ENCODE peak calls at places on chromosome 5, in eight cellular contexts. M is GM13976, Q is fibroblast of the aortic adventitia, F is heart left ventricle, L is brain microvascular endothelial cell, X is astrocyte of the spinal cord, I is HFFc6, K is HepG2. Z is an unnamed sample.

GRCh38 chr5:110769282-110769681 is 30.5 kb downstream of the SLC25A46 start:
- DNase-seq in M (no peak), Q (peak; percentile 89), F (no peak), L (peak; percentile 44), X (no peak), I (peak; percentile 21), K (no peak), Z (no peak)

GRCh38 chr5:147809830-147810666 is 21.4 kb downstream of the SPINK1 start:
- DNase-seq in M (no peak), Q (peak; percentile 2), F (no peak), L (no peak), X (peak; percentile 31), I (no peak), K (no peak), Z (no peak)

GRCh38 chr5:151020304-151021031 is at the start of gene GPX3:
- DNase-seq in M (peak; percentile 77), Q (no peak), F (peak; percentile 95), L (no peak), X (peak; percentile 42), I (no peak), K (peak; percentile 92), Z (peak; percentile 71)

GRCh38 chr5:149448831-149449714 is 70.0 kb upstream of the IL17B start:
- DNase-seq in M (no peak), Q (peak; percentile 57), F (no peak), L (no peak), X (no peak), I (no peak), K (no peak), Z (no peak)

GRCh38 chr5:126858441-126858840 is 81.5 kb downstream of the LMNB1 start:
- DNase-seq in M (no peak), Q (no peak), F (no peak), L (no peak), X (no peak), I (no peak), K (no peak), Z (no peak)

GRCh38 chr5:32541241-32541640 is 44.1 kb upstream of the SUB1 start:
- DNase-seq in M (no peak), Q (peak; percentile 64), F (no peak), L (peak; percentile 72), X (no peak), I (peak; percentile 40), K (peak; percentile 55), Z (no peak)

GRCh38 chr5:443239-444151 is 519 bp downstream of the EXOC3 start:
- DNase-seq in M (peak; percentile 62), Q (no peak), F (no peak), L (no peak), X (no peak), I (no peak), K (no peak), Z (peak; percentile 70)

GRCh38 chr5:159792180-159792579 is 124.1 kb upstream of the ADRA1B start:
- DNase-seq in M (no peak), Q (no peak), F (no peak), L (no peak), X (no peak), I (no peak), K (no peak), Z (no peak)

GRCh38 chr5:115460476-115460875 is 84.1 kb downstream of the FEM1C start:
- DNase-seq in M (peak; percentile 35), Q (peak; percentile 86), F (peak; percentile 78), L (peak; percentile 70), X (peak; percentile 72), I (peak; percentile 96), K (no peak), Z (peak; percentile 29)

GRCh38 chr5:53944981-53945380 is 365.4 kb downstream of the ARL15 start:
- DNase-seq in M (no peak), Q (no peak), F (no peak), L (peak; percentile 36), X (no peak), I (no peak), K (peak; percentile 42), Z (no peak)

GRCh38 chr5:135930029-135930948 is 24.5 kb downstream of the LECT2 start:
- DNase-seq in M (peak; percentile 17), Q (no peak), F (no peak), L (no peak), X (no peak), I (no peak), K (peak; percentile 68), Z (peak; percentile 9)

GRCh38 chr5:159469496-159470370 is 139.4 kb upstream of the IL12B start:
- DNase-seq in M (no peak), Q (no peak), F (no peak), L (no peak), X (no peak), I (no peak), K (no peak), Z (no peak)

GRCh38 chr5:56737002-56737621 is 78.2 kb upstream of the MAP3K1 start:
- DNase-seq in M (no peak), Q (no peak), F (no peak), L (peak; percentile 5), X (peak; percentile 12), I (peak; percentile 25), K (no peak), Z (no peak)

GRCh38 chr5:6581559-6582426 is 51.1 kb downstream of the NSUN2 start:
- DNase-seq in M (no peak), Q (peak; percentile 61), F (no peak), L (no peak), X (no peak), I (no peak), K (no peak), Z (no peak)

GRCh38 chr5:6582507-6583048 is 50.3 kb downstream of the NSUN2 start:
- DNase-seq in M (no peak), Q (no peak), F (no peak), L (no peak), X (no peak), I (no peak), K (no peak), Z (no peak)

GRCh38 chr5:6584101-6584645 is 48.7 kb downstream of the NSUN2 start:
- DNase-seq in M (no peak), Q (no peak), F (no peak), L (no peak), X (no peak), I (no peak), K (no peak), Z (no peak)

GRCh38 chr5:6584727-6585126 is 48.1 kb downstream of the NSUN2 start:
- DNase-seq in M (no peak), Q (no peak), F (no peak), L (no peak), X (no peak), I (no peak), K (no peak), Z (no peak)

DNA sequence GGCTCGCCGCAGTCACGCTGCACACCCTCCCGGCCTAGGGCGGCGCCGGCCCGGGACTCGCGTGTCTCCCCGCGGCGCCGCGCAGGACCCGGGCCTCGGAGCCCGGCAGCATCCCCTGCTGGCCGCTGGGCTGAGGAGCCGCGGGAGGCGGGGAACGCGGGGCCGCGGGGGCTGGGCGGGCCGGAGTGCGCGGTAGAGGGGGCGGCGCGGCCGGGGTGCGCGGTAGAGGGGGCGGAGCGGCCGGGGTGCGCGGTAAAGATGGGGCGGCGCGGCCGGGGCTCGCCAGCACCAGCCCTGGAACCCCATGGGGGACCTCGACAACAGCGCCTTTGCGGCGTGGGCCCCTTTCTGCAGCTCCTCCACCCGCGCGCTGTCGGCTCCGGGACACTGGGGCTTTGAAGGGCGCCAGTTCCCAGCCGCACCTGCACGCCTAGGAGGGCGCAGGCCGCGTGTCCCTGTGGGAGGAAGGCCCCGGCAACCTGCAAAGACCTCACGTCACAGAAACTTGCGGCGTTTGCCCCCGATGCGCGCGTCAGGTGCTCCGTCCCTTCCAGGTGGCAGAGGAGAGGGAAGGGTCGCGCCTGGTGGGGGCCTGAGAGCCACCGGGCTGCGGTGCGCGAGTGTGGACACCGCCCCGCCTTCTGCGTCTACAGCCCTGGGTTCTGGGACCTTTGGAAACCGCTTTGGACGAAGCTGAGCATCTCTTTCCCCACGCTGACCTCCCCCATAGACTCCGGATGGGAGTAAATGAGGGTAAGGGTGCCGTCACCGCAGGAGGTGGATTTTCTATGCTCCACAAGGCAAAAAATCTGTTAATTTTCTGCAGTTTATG is 49.6 kb downstream of the NSUN2 start:
- DNase-seq in M (peak; percentile 75), Q (no peak), F (no peak), L (no peak), X (no peak), I (no peak), K (no peak), Z (peak; percentile 74)
- TF ChIP-seq CTCF in M (no peak), Q (peak; percentile 49), F (peak; percentile 57), L (peak; percentile 43), X (peak; percentile 31), I (peak; percentile 16), K (no peak), Z (peak; percentile 28)

DNA sequence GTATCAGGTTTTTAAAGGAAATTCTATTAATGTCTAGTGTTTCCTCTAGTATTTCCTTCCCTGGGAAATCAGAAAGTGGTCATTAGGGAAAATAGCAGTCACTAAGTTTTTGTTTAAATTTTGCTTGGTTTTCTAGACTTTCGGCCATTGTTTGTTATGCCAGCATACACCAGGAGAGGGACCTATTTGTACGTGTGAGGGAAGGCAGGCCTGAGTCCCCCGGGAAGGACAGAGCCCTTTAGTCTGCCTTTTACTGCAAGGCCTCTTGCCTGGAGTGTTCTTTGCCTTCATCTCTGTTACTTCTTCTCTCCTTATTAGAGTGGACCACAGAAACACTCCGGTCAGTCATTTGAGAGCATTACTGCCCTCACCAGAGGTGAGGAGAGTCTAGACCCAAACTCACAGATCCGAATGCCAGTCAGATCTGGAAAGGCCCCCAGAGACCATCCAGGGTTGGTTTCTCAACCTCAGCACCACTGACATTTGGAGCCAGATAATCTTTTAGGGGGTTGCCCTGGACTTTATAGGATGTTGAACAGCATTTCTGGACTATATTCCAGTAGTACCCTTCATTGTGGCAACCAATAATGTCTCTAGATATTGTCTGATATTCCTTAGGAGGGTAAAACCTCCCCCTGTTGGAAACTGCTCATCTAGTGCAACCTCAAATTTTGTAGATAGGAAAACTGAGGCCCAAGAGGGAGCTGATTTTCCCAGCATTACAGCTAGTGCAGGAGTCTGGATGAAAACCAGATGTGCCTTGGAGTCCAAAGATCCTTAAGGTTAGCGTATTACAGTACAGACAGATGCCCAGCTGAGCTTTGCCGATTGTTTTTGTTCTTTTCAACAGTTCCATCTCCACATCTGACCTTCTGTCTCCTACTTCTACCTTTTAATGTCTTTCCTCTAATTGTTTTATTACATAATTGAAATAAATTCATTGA is 93.0 kb upstream of the NIPAL4 start:
- DNase-seq in M (no peak), Q (peak; percentile 85), F (peak; percentile 23), L (peak; percentile 77), X (peak; percentile 86), I (peak; percentile 40), K (peak; percentile 28), Z (no peak)
- TF ChIP-seq CTCF in M (no peak), Q (peak; percentile 73), F (peak; percentile 56), L (peak; percentile 83), X (peak; percentile 78), I (peak; percentile 80), K (peak; percentile 65), Z (peak; percentile 25)

GRCh38 chr5:138466058-138466899 is 1.0 kb downstream of the EGR1 start:
- DNase-seq in M (no peak), Q (peak; percentile 55), F (no peak), L (no peak), X (peak; percentile 22), I (peak; percentile 50), K (peak; percentile 84), Z (no peak)
- TF ChIP-seq CTCF in M (no peak), Q (no peak), F (no peak), L (no peak), X (no peak), I (no peak), K (peak; percentile 45), Z (no peak)

GRCh38 chr5:142046191-142046590 is 33.4 kb upstream of the GNPDA1 start:
- DNase-seq in M (no peak), Q (no peak), F (no peak), L (no peak), X (no peak), I (no peak), K (no peak), Z (no peak)

GRCh38 chr5:142053434-142054253 is 40.8 kb upstream of the GNPDA1 start:
- DNase-seq in M (no peak), Q (peak; percentile 69), F (peak; percentile 22), L (peak; percentile 38), X (peak; percentile 42), I (peak; percentile 82), K (no peak), Z (no peak)

GRCh38 chr5:142048272-142048671 is 35.4 kb upstream of the GNPDA1 start:
- DNase-seq in M (no peak), Q (no peak), F (no peak), L (no peak), X (no peak), I (no peak), K (no peak), Z (no peak)
- TF ChIP-seq CTCF in M (no peak), Q (no peak), F (no peak), L (no peak), X (no peak), I (no peak), K (no peak), Z (no peak)